ENCODE peak calls at places on chromosomes 7 and 10, in five cellular contexts. One of them, this sample, is unnamed.

GRCh38 chr10:5168897-5169296 is 16.1 kb downstream of the AKR1C8 start:
- DNase-seq in A549: no peak
- DNase-seq in HepG2: peak; percentile 45
- DNase-seq in GM12878: no peak
- DNase-seq in K562: no peak
- DNase-seq in this sample: no peak

GRCh38 chr10:117442521-117442920 is 67.3 kb upstream of the PDZD8 start:
- DNase-seq in HepG2: no peak
- DNase-seq in K562: no peak
- DNase-seq in A549: no peak
- DNase-seq in GM12878: no peak
- DNase-seq in this sample: no peak

GRCh38 chr7:51901489-51901840 is 584.9 kb upstream of the COBL start:
- DNase-seq in K562: no peak
- DNase-seq in GM12878: no peak
- DNase-seq in HepG2: no peak
- DNase-seq in A549: no peak
- DNase-seq in this sample: no peak

GRCh38 chr10:130709415-130709814 is 573.2 kb downstream of the GLRX3 start:
- DNase-seq in HepG2: no peak
- DNase-seq in GM12878: no peak
- DNase-seq in K562: no peak
- DNase-seq in A549: no peak
- DNase-seq in this sample: no peak

GRCh38 chr10:49749556-49750491 is 12.3 kb downstream of the OGDHL start:
- DNase-seq in A549: no peak
- DNase-seq in K562: no peak
- DNase-seq in GM12878: no peak
- DNase-seq in HepG2: no peak
- DNase-seq in this sample: no peak

GRCh38 chr7:139471740-139472353 is 11.6 kb downstream of the KLRG2 start:
- DNase-seq in K562: no peak
- DNase-seq in GM12878: no peak
- DNase-seq in HepG2: peak; percentile 28
- DNase-seq in A549: peak; percentile 44
- DNase-seq in this sample: no peak

GRCh38 chr10:27285093-27285492 is 44.5 kb upstream of the ACBD5 start:
- DNase-seq in GM12878: no peak
- DNase-seq in K562: peak; percentile 30
- DNase-seq in A549: no peak
- DNase-seq in HepG2: peak; percentile 6
- DNase-seq in this sample: peak; percentile 16

GRCh38 chr10:88062798-88063472 is 199.5 kb downstream of the PTEN start:
- DNase-seq in K562: no peak
- DNase-seq in A549: no peak
- DNase-seq in HepG2: peak; percentile 56
- DNase-seq in GM12878: no peak
- DNase-seq in this sample: no peak

GRCh38 chr7:95901006-95901405 is 128.7 kb downstream of the DYNC1I1 start:
- DNase-seq in K562: no peak
- DNase-seq in HepG2: no peak
- DNase-seq in A549: no peak
- DNase-seq in GM12878: no peak
- DNase-seq in this sample: no peak

GRCh38 chr10:116274141-116274861 is 1.3 kb upstream of the GFRA1 start:
- DNase-seq in K562: no peak
- DNase-seq in HepG2: no peak
- DNase-seq in GM12878: no peak
- DNase-seq in A549: peak; percentile 55
- DNase-seq in this sample: peak; percentile 41

GRCh38 chr7:22834028-22834427 is 11.4 kb upstream of the TOMM7 start:
- DNase-seq in GM12878: no peak
- DNase-seq in A549: no peak
- DNase-seq in HepG2: no peak
- DNase-seq in K562: no peak
- DNase-seq in this sample: no peak

GRCh38 chr7:78489423-78489822 is 690.9 kb downstream of the PHTF2 start:
- DNase-seq in GM12878: no peak
- DNase-seq in HepG2: no peak
- DNase-seq in K562: no peak
- DNase-seq in A549: no peak
- DNase-seq in this sample: no peak
- TF ChIP-seq ESRRA in GM12878: no peak
- TF ChIP-seq ESRRA in HepG2: no peak
- TF ChIP-seq ESRRA in K562: no peak
- TF ChIP-seq ESRRA in A549: no peak
- TF ChIP-seq ESRRA in this sample: no peak

GRCh38 chr10:132948351-132948750 is 6.0 kb upstream of the CFAP46 start:
- DNase-seq in A549: no peak
- DNase-seq in GM12878: no peak
- DNase-seq in HepG2: no peak
- DNase-seq in K562: no peak
- DNase-seq in this sample: no peak
- TF ChIP-seq ESRRA in A549: no peak
- TF ChIP-seq ESRRA in GM12878: no peak
- TF ChIP-seq ESRRA in HepG2: no peak
- TF ChIP-seq ESRRA in K562: no peak
- TF ChIP-seq ESRRA in this sample: no peak

GRCh38 chr10:34121125-34121973 is 693.7 kb downstream of the PARD3 start:
- DNase-seq in K562: no peak
- DNase-seq in HepG2: peak; percentile 98
- DNase-seq in GM12878: no peak
- DNase-seq in A549: no peak
- DNase-seq in this sample: no peak
- TF ChIP-seq ESRRA in K562: no peak
- TF ChIP-seq ESRRA in HepG2: no peak
- TF ChIP-seq ESRRA in GM12878: no peak
- TF ChIP-seq ESRRA in A549: no peak
- TF ChIP-seq ESRRA in this sample: no peak

GRCh38 chr7:106659963-106660861 is 746 bp downstream of the CCDC71L start:
- DNase-seq in GM12878: peak; percentile 51
- DNase-seq in A549: peak; percentile 92
- DNase-seq in HepG2: no peak
- DNase-seq in K562: peak; percentile 94
- DNase-seq in this sample: peak; percentile 91
- TF ChIP-seq ESRRA in GM12878: no peak
- TF ChIP-seq ESRRA in A549: no peak
- TF ChIP-seq ESRRA in HepG2: no peak
- TF ChIP-seq ESRRA in K562: peak; percentile 91
- TF ChIP-seq ESRRA in this sample: no peak

This sample was measured in WTC11.